ENCODE peak calls at places on chromosomes 1 and 21, in five cellular contexts. I is Peyer's patch, S is IMR-90, M is prostate gland, Y is heart left ventricle. K is an unnamed sample. For H3K36me3, the result is how much of the 10 kb centered on the place peaks cover.

GRCh38 chr1:2534315-2534714 is 4.3 kb upstream of the HES5 start:
- DNase-seq in I (no peak), S (no peak), M (no peak), Y (no peak), K (no peak)

GRCh38 chr1:31243451-31244286 is 4.0 kb upstream of the NKAIN1 start:
- DNase-seq in I (no peak), S (peak), M (no peak), Y (no peak), K (no peak)

GRCh38 chr1:169044296-169044695 is 62.2 kb upstream of the ATP1B1 start:
- DNase-seq in I (peak), S (no peak), M (no peak), Y (no peak), K (no peak)

GRCh38 chr1:14782741-14783591 is 184.5 kb downstream of the KAZN start:
- DNase-seq in I (no peak), S (no peak), M (no peak), Y (no peak), K (no peak)

GRCh38 chr1:65393345-65393744 is 27.1 kb upstream of the LEPR start:
- DNase-seq in I (no peak), S (peak), M (no peak), Y (no peak), K (no peak)

GRCh38 chr1:150968491-150968890 is 6.1 kb downstream of the CERS2 start:
- DNase-seq in I (no peak), S (no peak), M (no peak), Y (no peak), K (no peak)

GRCh38 chr1:87325982-87326738 is 2.5 kb upstream of the LMO4 start:
- DNase-seq in I (peak), S (peak), M (peak), Y (peak), K (peak)

GRCh38 chr1:84122780-84123382 is 21.2 kb upstream of the PRKACB start:
- DNase-seq in I (peak), S (peak), M (peak), Y (peak), K (peak)

GRCh38 chr1:146012703-146013565 is 8.6 kb downstream of the HJV start:
- DNase-seq in I (peak), S (peak), M (peak), Y (no peak), K (peak)

GRCh38 chr1:229430761-229431269 is 3.1 kb downstream of the ACTA1 start:
- DNase-seq in I (no peak), S (peak), M (no peak), Y (peak), K (peak)

GRCh38 chr21:38938343-38938742 is 132.6 kb downstream of the ETS2 start:
- DNase-seq in I (no peak), S (peak), M (no peak), Y (no peak), K (no peak)

GRCh38 chr1:25504706-25505560 is 38.5 kb upstream of the LDLRAP1 start:
- DNase-seq in I (no peak), S (peak), M (no peak), Y (no peak), K (peak)

GRCh38 chr1:67937651-67938050 is 104.4 kb upstream of the GNG12 start:
- DNase-seq in I (no peak), S (peak), M (no peak), Y (no peak), K (no peak)

GRCh38 chr1:157968503-157968902 is 24.9 kb upstream of the KIRREL1 start:
- DNase-seq in I (no peak), S (peak), M (no peak), Y (peak), K (peak)

GRCh38 chr1:64923294-64923718 is 43.0 kb downstream of the JAK1 start:
- DNase-seq in I (no peak), S (no peak), M (no peak), Y (no peak), K (peak)

GRCh38 chr1:40899230-40899870 is 37.2 kb upstream of the CITED4 start:
- DNase-seq in I (no peak), S (no peak), M (peak), Y (no peak), K (peak)

GRCh38 chr1:151238467-151238739 is 16.1 kb upstream of the PSMD4 start:
- DNase-seq in I (no peak), S (peak), M (no peak), Y (no peak), K (no peak)

GRCh38 chr1:246907472-246907871 is 24.3 kb downstream of the AHCTF1 start:
- DNase-seq in I (no peak), S (peak), M (peak), Y (peak), K (peak)

GRCh38 chr1:30191154-30191702 is 532.2 kb downstream of the MATN1 start:
- DNase-seq in I (no peak), S (peak), M (no peak), Y (no peak), K (no peak)

GRCh38 chr1:224219011-224219611 is 36.1 kb downstream of the DEGS1 start:
- DNase-seq in I (no peak), S (no peak), M (no peak), Y (no peak), K (no peak)

GRCh38 chr1:966603-967295 is 467 bp downstream of the PLEKHN1 start:
- DNase-seq in I (peak), S (peak), M (peak), Y (peak), K (peak)

GRCh38 chr1:77026640-77027039 is 159.4 kb downstream of the ST6GALNAC5 start:
- DNase-seq in I (no peak), S (no peak), M (no peak), Y (no peak), K (no peak)

GRCh38 chr1:203871114-203871875 is 9.9 kb downstream of the SNRPE start:
- DNase-seq in I (no peak), S (peak), M (peak), Y (peak), K (peak)

DNA sequence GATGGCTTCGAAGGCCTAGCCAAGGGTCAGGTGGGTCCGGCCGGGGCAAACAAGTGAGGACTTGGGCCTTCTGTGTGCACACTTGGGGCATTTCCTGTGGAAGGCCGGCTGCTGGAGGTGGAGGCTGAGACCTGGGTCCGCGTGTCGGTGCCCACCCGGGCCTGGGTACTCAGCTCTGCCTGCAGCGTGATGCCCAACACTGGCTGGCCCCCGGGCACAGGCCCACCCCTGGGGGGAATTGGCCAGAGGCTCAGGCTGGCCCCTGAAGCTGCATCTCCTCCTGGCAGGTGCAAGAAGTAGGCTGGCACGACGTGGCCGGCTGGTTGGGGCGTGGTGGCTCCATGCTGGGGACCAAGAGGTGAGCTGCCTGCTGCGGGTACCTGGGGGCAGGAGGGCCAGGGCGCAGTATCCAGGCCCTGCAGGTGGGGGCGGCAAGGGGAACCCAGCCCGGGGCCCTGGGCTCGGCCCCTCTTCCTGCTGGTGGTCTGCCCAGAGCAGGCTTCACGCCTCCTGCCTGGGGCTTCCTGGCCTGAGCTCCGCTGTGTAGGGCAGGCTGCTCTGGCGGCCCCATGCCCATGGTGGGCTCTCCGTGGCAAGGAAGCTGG is 17.2 kb downstream of the CFAP410 start:
- DNase-seq in I (no peak), S (no peak), M (no peak), Y (no peak), K (no peak)
- TF ChIP-seq POLR2A in I (no peak), S (no peak), M (no peak), Y (no peak), K (no peak)

DNA sequence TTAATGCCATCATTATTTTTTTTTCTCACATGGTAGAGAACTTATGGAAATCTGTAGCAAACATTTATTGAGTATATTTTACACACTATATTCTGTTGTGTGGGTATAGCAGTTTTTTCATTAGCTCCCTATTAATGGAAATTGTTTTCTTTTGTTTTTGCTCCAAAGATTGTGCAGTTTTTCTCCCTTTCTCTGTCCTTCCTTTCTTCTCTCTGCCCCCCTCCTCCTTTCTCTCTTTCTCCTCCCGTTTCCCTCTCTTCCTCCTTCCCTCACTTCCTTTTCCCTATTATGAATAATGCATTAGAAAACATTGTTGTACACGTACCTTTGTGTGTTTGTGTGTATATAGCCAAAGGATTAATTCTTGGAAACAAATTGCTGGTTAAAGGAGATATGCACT is 20.6 kb downstream of the CDC73 start:
- DNase-seq in I (no peak), S (no peak), M (no peak), Y (no peak), K (no peak)
- H3K36me3 ChIP-seq in I (under half), S (under half), M (under half), Y (under half), K (under half)

DNA sequence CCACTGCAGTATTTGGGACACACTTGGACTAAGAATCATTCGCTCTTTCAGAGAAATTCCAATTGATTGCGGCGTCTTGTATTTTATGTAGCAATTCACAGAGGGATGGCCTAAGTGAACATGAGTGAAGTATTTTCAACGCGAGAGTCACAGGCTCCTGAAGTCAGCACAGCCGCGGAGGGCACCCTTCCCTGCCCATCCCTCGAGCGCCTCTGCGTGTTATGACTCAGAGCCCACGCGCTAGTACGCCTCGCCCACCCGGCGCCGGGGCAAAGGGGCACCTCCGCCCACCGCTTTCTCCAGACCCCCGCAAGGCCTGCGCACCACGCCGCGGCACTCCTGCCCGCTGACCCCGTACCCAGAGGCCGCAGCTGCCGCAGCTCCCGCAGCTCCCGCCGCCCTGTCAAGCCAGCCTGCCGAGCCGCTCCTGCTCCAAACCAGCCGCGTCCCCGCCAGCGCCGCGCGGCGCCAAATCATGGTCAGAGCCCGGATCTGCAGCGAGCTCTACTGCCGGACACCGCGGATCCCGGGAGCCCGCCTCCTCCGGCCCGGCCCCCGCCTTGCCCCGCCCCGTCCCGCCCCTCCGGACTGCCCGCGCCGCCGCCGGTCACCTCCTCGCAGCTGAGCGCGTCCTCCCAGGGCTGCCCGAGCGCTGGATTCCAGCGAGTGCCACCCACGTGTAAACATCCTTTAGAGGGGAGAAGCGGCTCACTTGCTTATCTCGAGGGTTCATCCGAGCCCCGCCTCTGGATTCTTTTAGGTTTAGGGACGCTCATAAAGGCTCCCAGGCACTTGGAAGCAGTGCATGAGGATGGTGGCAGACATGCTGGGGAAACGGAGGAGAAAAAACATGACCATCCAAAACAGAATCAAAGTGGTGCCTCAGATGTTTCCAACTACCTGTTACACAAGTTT is at the start of gene GLRX2:
- DNase-seq in I (peak), S (peak), M (peak), Y (peak), K (peak)
- TF ChIP-seq POLR2A in I (peak), S (peak), M (peak), Y (peak), K (peak)

GRCh38 chr1:8365661-8366362 is 47.9 kb downstream of the SLC45A1 start:
- DNase-seq in I (no peak), S (no peak), M (no peak), Y (no peak), K (no peak)
- H3K36me3 ChIP-seq in I (under half), S (half or more), M (under half), Y (under half), K (under half)

GRCh38 chr1:52140633-52141512 is 1.0 kb upstream of the ZFYVE9 start:
- DNase-seq in I (no peak), S (no peak), M (no peak), Y (no peak), K (no peak)

GRCh38 chr1:52145137-52145536 is 3.2 kb downstream of the ZFYVE9 start:
- DNase-seq in I (no peak), S (no peak), M (no peak), Y (no peak), K (no peak)

GRCh38 chr1:52141513-52142219 is at the start of gene ZFYVE9:
- DNase-seq in I (peak), S (peak), M (peak), Y (peak), K (peak)

GRCh38 chr1:52142220-52143153 is 598 bp downstream of the ZFYVE9 start:
- DNase-seq in I (peak), S (peak), M (peak), Y (peak), K (peak)

DNA sequence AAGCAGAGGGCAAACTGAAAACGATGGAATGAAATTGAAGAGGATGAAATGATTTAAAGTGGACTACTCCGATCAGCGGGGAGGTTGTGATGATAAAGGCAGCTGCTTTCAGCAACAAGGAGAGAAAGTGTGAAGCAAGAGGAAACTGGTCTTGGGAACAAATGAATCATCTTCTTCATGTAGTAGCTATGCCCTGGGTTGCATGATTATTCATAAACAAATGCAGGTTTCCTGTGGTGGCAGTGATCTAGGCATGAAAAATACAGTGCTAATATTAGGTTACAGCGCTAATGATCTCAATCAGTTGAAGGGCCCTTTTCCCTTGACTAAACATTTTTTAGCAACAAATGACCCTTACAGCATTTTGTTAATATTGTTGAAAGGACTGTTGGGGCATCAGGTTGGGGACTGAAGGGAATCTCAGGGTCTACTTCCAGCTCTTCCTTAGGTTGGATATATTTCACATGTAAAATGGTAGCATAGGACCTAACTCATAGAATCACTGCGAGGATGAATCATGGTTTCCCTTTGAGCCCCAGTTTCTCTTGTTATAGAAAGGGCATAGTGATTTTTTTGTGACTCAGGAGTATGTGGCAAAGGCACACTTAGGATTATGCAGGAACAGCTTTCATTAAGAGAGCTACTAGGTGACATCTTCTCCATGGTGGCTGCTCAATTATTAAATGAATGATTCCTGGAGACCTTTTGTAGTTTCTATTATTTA is 1.9 kb upstream of the ZFYVE9 start:
- DNase-seq in I (no peak), S (peak), M (no peak), Y (no peak), K (no peak)
- TF ChIP-seq POLR2A in I (no peak), S (no peak), M (no peak), Y (no peak), K (no peak)

GRCh38 chr1:167412920-167413319 is 105.4 kb downstream of the CD247 start:
- DNase-seq in I (no peak), S (no peak), M (no peak), Y (no peak), K (no peak)

GRCh38 chr1:167409183-167409582 is 109.1 kb downstream of the CD247 start:
- DNase-seq in I (no peak), S (no peak), M (no peak), Y (no peak), K (no peak)

GRCh38 chr1:167413328-167413727 is 105.0 kb downstream of the CD247 start:
- DNase-seq in I (no peak), S (no peak), M (no peak), Y (no peak), K (no peak)

GRCh38 chr1:167408355-167408754 is 110.0 kb downstream of the CD247 start:
- DNase-seq in I (no peak), S (no peak), M (no peak), Y (no peak), K (no peak)

GRCh38 chr1:167412072-167412471 is 106.3 kb downstream of the CD247 start:
- DNase-seq in I (no peak), S (no peak), M (no peak), Y (no peak), K (no peak)
- H3K36me3 ChIP-seq in I (under half), S (under half), M (under half), Y (under half), K (under half)

DNA sequence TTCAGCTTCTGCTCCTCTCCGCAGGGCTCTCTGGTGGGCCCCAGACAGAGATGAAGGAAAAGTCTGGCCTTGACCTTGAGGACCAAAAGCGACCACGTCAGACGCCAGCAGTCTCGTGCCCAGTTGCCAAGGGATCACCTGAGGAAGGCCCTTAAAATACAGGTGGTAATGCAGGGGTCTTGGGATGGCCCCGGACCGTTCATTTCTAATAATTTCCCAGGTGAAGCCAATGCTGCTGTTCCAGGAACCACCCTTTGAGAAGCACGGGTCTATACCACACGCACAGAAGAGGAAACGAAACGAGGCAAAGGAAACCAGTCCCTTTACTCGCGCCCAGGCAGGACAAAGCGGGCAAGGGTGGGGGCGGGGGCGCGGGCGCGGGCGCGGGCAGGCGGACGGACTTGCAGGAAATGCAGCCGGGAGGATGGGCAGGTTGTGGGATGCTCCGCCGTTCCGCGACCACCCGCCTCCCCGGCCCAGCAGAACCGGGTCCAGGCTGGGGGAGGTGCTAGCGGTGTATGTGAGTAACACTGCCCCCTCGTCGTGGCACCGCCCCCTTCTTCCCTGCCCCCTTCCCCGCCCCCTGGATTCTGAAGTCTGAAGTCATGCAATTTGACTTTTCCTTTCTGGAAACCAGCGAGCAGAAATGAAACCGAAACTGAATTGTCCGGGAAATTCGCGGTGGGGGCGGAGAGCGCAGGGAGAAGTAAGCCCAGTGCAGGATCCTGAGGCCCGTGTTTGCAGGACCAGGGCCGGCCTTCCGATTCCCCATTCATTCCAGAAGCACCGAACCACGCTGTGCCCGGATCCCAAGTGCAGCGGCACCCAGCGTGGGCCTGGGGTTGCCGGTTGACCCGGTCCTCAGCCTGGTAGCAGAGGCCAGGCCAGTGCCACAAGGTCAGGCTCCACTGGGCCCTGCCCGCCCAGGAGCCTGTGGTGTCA is 5.8 kb upstream of the MX1 start:
- DNase-seq in I (peak), S (peak), M (peak), Y (peak), K (peak)
- TF ChIP-seq POLR2A in I (no peak), S (no peak), M (peak), Y (no peak), K (peak)

DNA sequence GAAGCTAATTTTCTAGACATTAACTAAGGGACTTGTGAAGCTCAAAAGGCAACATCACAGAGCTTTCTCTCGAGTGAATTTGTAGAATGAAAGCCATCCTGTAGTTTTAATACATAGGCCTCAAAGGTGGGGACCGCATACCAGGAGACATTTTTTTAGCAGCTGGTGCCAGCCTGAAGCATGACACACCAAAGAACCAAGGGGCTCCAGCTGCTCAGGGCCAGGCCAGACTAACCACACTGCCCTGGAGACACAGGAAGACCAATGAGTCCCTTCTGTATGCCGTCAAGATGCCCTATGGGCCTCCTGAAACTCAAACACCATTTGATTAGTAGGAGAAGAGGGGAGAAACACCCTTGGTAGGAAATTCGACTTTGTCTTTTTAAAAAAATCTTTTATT is 113.9 kb upstream of the CACNA1E start:
- DNase-seq in I (no peak), S (no peak), M (no peak), Y (no peak), K (no peak)
- H3K36me3 ChIP-seq in I (under half), S (under half), M (under half), Y (under half), K (under half)

GRCh38 chr1:10430216-10431064 is at the start of gene CENPS:
- DNase-seq in I (peak), S (peak), M (peak), Y (peak), K (peak)
- TF ChIP-seq POLR2A in I (peak), S (no peak), M (peak), Y (peak), K (no peak)

K was measured in thyroid gland.